ENCODE peak calls at places on chromosomes 7 and 10, in ten cellular contexts. D is fibroblast of mammary gland; W is posterior vena cava; J is fibroblast of lung; M is body of pancreas; C is activated T-helper 1 cell treated with anti-CD3 and anti-CD28 coated beads, Interleukin-2, amount 50 U/mL, for 16 hours; O is small intestine; P is H54; U is PC-3; L is T-helper 2 cell. S is an unnamed sample.

GRCh38 chr7:107744345-107744750 is 406 bp downstream of the CBLL1 start:
- DNase-seq in D (peak), W (no peak), J (no peak), M (no peak), C (no peak), O (no peak), P (no peak), U (no peak), L (no peak), S (no peak)

GRCh38 chr10:77188511-77188910 is 449.1 kb downstream of the KCNMA1 start:
- DNase-seq in D (peak), W (no peak), J (peak), M (no peak), C (no peak), O (no peak), P (no peak), U (no peak), L (no peak), S (no peak)

GRCh38 chr7:5417106-5418071 is 6.2 kb downstream of the TNRC18 start:
- DNase-seq in D (no peak), W (no peak), J (peak), M (peak), C (no peak), O (no peak), P (no peak), U (peak), L (no peak), S (peak)

GRCh38 chr10:72316386-72316700 is 38.4 kb downstream of the DNAJB12 start:
- DNase-seq in D (no peak), W (no peak), J (no peak), M (no peak), C (no peak), O (no peak), P (no peak), U (no peak), L (no peak), S (no peak)

GRCh38 chr7:11155883-11156282 is 182.2 kb downstream of the PHF14 start:
- DNase-seq in D (peak), W (no peak), J (peak), M (no peak), C (no peak), O (no peak), P (no peak), U (no peak), L (no peak), S (peak)

GRCh38 chr10:70052462-70053211 is at the start of gene MACROH2A2:
- DNase-seq in D (peak), W (peak), J (peak), M (peak), C (no peak), O (peak), P (no peak), U (peak), L (no peak), S (peak)

GRCh38 chr10:14949291-14949690 is 4.6 kb downstream of the DCLRE1C start:
- DNase-seq in D (no peak), W (no peak), J (no peak), M (no peak), C (no peak), O (no peak), P (no peak), U (no peak), L (no peak), S (peak)

GRCh38 chr7:127845497-127846214 is 185.6 kb downstream of the LRRC4 start:
- DNase-seq in D (no peak), W (no peak), J (peak), M (no peak), C (no peak), O (no peak), P (no peak), U (no peak), L (no peak), S (peak)

GRCh38 chr7:44581426-44581906 is 565 bp downstream of the TMED4 start:
- DNase-seq in D (peak), W (no peak), J (peak), M (peak), C (peak), O (peak), P (no peak), U (no peak), L (no peak), S (peak)

GRCh38 chr7:17679427-17679826 is 260.9 kb downstream of the SNX13 start:
- DNase-seq in D (peak), W (no peak), J (peak), M (no peak), C (no peak), O (no peak), P (no peak), U (no peak), L (no peak), S (peak)

GRCh38 chr10:47107226-47107625 is 192.8 kb upstream of the GDF10 start:
- DNase-seq in D (no peak), W (no peak), J (no peak), M (no peak), C (no peak), O (no peak), P (no peak), U (no peak), L (no peak), S (no peak)

GRCh38 chr7:107661081-107661864 is 645 bp downstream of the SLC26A4 start:
- DNase-seq in D (peak), W (peak), J (peak), M (peak), C (peak), O (peak), P (no peak), U (peak), L (peak), S (peak)

GRCh38 chr7:123771256-123771655 is 22.5 kb upstream of the WASL start:
- DNase-seq in D (no peak), W (no peak), J (no peak), M (no peak), C (no peak), O (no peak), P (no peak), U (no peak), L (no peak), S (no peak)

S was measured in astrocyte of the hippocampus.